ENCODE peak calls at places on chromosome 19, in six cellular contexts. N, U, Z, E, Y and R are unnamed samples.

GRCh38 chr19:6543866-6544347 is 13.1 kb downstream of the TNFSF9 start:
- DNase-seq in N (no peak), U (no peak), Z (no peak), E (no peak), Y (no peak), R (no peak)

GRCh38 chr19:8168537-8168936 is 19.1 kb upstream of the FBN3 start:
- DNase-seq in N (no peak), U (no peak), Z (no peak), E (no peak), Y (no peak), R (no peak)

GRCh38 chr19:38838208-38838985 is 6.8 kb upstream of the ECH1 start:
- DNase-seq in N (no peak), U (peak), Z (no peak), E (peak), Y (no peak), R (no peak)

GRCh38 chr19:10603084-10603872 is 16.2 kb upstream of the AP1M2 start:
- DNase-seq in N (peak), U (no peak), Z (peak), E (peak), Y (no peak), R (no peak)

GRCh38 chr19:6229216-6229913 is 50.4 kb downstream of the MLLT1 start:
- DNase-seq in N (no peak), U (no peak), Z (no peak), E (no peak), Y (no peak), R (no peak)

GRCh38 chr19:6108721-6109633 is 1.3 kb downstream of the RFX2 start:
- DNase-seq in N (peak), U (no peak), Z (peak), E (peak), Y (peak), R (peak)

GRCh38 chr19:19956431-19957075 is 55.8 kb downstream of the ZNF93 start:
- DNase-seq in N (no peak), U (no peak), Z (no peak), E (no peak), Y (no peak), R (peak)

GRCh38 chr19:52941941-52942370 is 18.7 kb upstream of the ZNF888 start:
- DNase-seq in N (no peak), U (no peak), Z (peak), E (peak), Y (peak), R (no peak)

GRCh38 chr19:57803594-57804325 is 11.0 kb downstream of the ZNF552 start:
- DNase-seq in N (no peak), U (peak), Z (no peak), E (peak), Y (no peak), R (no peak)

GRCh38 chr19:34649886-34650543 is 26.9 kb downstream of the SCGB2B2 start:
- DNase-seq in N (no peak), U (peak), Z (no peak), E (no peak), Y (no peak), R (no peak)

GRCh38 chr19:6516018-6516658 is 14.0 kb upstream of the TUBB4A start:
- DNase-seq in N (peak), U (peak), Z (peak), E (peak), Y (peak), R (peak)

GRCh38 chr19:15498156-15498858 is 10.0 kb upstream of the CYP4F22 start:
- DNase-seq in N (no peak), U (no peak), Z (no peak), E (no peak), Y (peak), R (no peak)

GRCh38 chr19:16739546-16739945 is 19.9 kb downstream of the NWD1 start:
- DNase-seq in N (no peak), U (no peak), Z (no peak), E (no peak), Y (no peak), R (no peak)

GRCh38 chr19:15595069-15595468 is 19.9 kb upstream of the CYP4F8 start:
- DNase-seq in N (no peak), U (peak), Z (no peak), E (no peak), Y (peak), R (no peak)

GRCh38 chr19:42048992-42049391 is 21.0 kb downstream of the GRIK5 start:
- DNase-seq in N (no peak), U (no peak), Z (no peak), E (no peak), Y (peak), R (no peak)

GRCh38 chr19:45823182-45823581 is 8.1 kb upstream of the RSPH6A start:
- DNase-seq in N (no peak), U (no peak), Z (no peak), E (no peak), Y (no peak), R (no peak)

GRCh38 chr19:11087870-11088507 is 1.3 kb upstream of the LDLR start:
- DNase-seq in N (no peak), U (no peak), Z (no peak), E (no peak), Y (no peak), R (no peak)

GRCh38 chr19:58021541-58022282 is 12.1 kb upstream of the ZSCAN1 start:
- DNase-seq in N (peak), U (no peak), Z (no peak), E (no peak), Y (peak), R (no peak)

GRCh38 chr19:4061683-4062575 is 4.8 kb downstream of the ZBTB7A start:
- DNase-seq in N (peak), U (no peak), Z (peak), E (peak), Y (peak), R (no peak)
- H3K4me3 ChIP-seq in N (peak), U (peak), Z (peak), E (peak), Y (peak), R (peak)

DNA sequence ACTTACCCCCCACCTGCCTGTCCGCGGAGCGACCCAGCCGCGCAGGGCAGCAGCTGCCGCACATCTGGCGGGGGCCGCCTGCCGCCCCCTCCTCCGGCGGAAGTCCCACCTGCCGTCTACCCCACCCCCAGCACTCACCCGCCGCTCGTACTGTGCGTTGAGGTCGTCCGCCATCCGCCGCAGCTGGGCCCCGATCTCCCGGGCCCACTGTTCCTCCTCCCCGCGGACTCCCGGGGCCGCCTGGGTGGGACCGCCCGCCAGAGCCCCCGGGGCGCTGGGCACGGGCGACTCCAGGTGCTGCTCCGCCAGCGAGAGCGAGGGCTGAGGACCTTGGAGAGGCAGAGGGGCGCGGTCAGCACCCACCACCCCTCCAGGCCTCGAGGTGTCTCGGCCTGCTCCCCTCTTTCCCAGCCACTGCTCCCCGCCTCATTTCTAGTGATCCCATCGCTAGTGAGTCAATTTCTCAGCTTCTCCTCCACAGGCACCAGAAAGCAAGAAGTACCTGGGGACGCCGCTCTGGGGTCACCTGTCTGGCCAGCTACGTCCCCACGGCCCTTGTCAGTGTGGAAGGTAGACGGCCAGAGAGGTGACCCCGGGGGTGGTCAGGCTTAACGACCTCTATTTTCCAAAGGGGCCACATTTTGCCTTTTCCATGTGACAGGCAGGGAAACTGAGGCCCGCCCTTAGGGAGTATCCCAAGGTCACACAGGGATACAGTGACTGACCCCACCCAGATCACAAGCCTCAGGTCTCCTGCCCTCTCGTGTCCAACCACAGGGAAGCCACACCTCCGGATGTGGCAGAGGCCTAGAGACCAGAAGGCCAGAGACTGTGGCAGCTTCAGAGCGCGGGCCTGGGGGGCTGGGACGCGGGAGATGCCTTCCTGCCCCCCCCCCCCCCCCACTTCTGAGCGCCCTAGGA is 4.3 kb downstream of the BBC3 start:
- DNase-seq in N (peak), U (peak), Z (peak), E (peak), Y (no peak), R (peak)
- TF ChIP-seq POLR2AphosphoS5 in N (peak), U (peak), Z (no peak), E (peak), Y (peak), R (peak)

GRCh38 chr19:13847033-13847899 is 29.7 kb upstream of the NANOS3 start:
- DNase-seq in N (peak), U (peak), Z (peak), E (peak), Y (peak), R (peak)
- TF ChIP-seq POLR2A in N (peak), U (peak), Z (peak), E (peak), Y (peak), R (peak)

DNA sequence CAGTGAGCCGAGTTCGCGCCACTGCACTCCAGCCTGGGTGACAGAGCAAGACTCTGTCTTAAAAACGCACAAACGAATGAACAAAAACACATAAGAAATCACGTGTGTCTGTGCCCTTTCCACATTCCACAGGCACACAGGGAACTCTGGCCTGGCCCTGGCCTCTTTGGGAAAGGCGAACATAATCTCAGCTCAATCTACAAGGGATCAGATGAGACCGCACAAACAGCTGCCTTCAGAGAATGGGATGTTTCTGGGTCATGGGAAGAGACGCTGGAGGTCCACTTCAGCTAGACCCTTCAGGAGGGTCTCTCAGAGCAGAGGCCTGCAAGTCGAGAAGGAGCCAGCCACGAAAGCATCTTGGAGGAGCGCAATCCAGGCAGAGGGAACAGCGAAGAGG is 6.3 kb upstream of the CRTC1 start:
- DNase-seq in N (no peak), U (no peak), Z (no peak), E (no peak), Y (no peak), R (no peak)
- H3K4me3 ChIP-seq in N (no peak), U (no peak), Z (no peak), E (no peak), Y (no peak), R (no peak)